ENCODE peak calls at places on chromosomes 12 and 14, in seven cellular contexts. U is HCT116, C is SK-N-SH, H is HepG2, M is H1, K is K562, W is GM12878. J is an unnamed sample.

GRCh38 chr12:48765753-48766162 is 23.1 kb downstream of the ADCY6 start:
- DNase-seq in K (no peak), C (no peak), M (no peak), W (no peak), H (no peak), U (no peak), J (no peak)

GRCh38 chr12:81950871-81951270 is 191.7 kb upstream of the PPFIA2 start:
- DNase-seq in M (no peak), U (no peak), K (no peak), W (no peak), H (no peak), C (no peak), J (no peak)

GRCh38 chr12:103854372-103854973 is 13.4 kb upstream of the NT5DC3 start:
- DNase-seq in M (no peak), W (no peak), U (no peak), K (no peak), H (no peak), C (no peak), J (no peak)

GRCh38 chr12:104137175-104137901 is 672 bp downstream of the NFYB start:
- DNase-seq in K (peak), W (peak), M (no peak), H (peak), C (peak), U (no peak), J (peak)

GRCh38 chr14:104157303-104157928 is 19.0 kb downstream of the KIF26A start:
- DNase-seq in H (peak), C (peak), U (no peak), K (peak), W (no peak), M (no peak), J (peak)

GRCh38 chr14:60722836-60723217 is 1.3 kb downstream of the SIX4 start:
- DNase-seq in M (no peak), W (no peak), U (no peak), H (no peak), K (peak), C (no peak), J (no peak)

GRCh38 chr14:93028724-93029076 is 87.0 kb downstream of the ITPK1 start:
- DNase-seq in K (no peak), H (no peak), C (no peak), M (no peak), U (no peak), W (no peak), J (no peak)

GRCh38 chr12:63862187-63863107 is 17.9 kb downstream of the SRGAP1 start:
- DNase-seq in M (no peak), H (peak), W (no peak), C (no peak), U (peak), K (no peak), J (peak)

GRCh38 chr14:102873546-102874061 is 48.9 kb upstream of the AMN start:
- DNase-seq in K (no peak), H (peak), C (no peak), U (no peak), M (no peak), W (no peak), J (no peak)

GRCh38 chr12:14111230-14111865 is 129.9 kb upstream of the GRIN2B start:
- DNase-seq in U (peak), W (peak), C (peak), H (peak), K (no peak), M (no peak), J (peak)

GRCh38 chr12:19402743-19403400 is 36.4 kb upstream of the AEBP2 start:
- DNase-seq in M (no peak), U (no peak), H (peak), W (no peak), K (no peak), C (no peak), J (no peak)
- TF ChIP-seq JUND in M (no peak), U (no peak), H (no peak), W (no peak), K (no peak), C (no peak), J (no peak)

DNA sequence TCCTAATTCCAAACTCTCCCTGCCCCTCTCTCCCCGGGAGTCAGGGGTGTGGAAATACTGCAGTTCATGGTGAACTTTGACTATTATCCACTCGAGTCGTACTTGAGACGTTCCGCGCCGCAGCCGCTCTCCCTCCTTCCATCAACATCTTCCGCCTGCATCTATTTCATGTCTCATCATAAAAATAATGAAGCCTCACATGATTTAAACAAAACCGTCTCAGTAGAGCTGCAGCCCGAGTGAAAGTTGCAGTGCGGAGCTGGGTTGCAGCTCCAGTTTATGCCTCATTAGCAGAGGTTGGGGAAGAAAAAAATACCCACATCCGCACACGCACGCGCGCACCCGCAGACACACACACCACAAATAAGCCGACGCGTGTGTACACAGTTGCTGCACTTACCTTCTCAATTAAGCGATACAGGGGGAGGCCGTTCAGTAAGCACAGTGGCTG is 271 bp downstream of the LMO3 start:
- DNase-seq in C (peak), M (no peak), W (no peak), U (no peak), H (peak), K (no peak), J (no peak)
- TF ChIP-seq JUND in C (no peak), M (no peak), W (no peak), U (no peak), H (no peak), K (no peak), J (no peak)

GRCh38 chr12:116693259-116694227 is 44.3 kb downstream of the SPRING1 start:
- DNase-seq in C (peak), W (no peak), M (no peak), U (no peak), K (peak), H (peak), J (no peak)
- TF ChIP-seq JUND in C (no peak), W (no peak), M (no peak), U (no peak), K (no peak), H (no peak), J (no peak)

GRCh38 chr12:65657635-65658034 is 166.6 kb upstream of the HMGA2 start:
- DNase-seq in H (no peak), W (no peak), U (no peak), M (no peak), C (no peak), K (no peak), J (no peak)

GRCh38 chr12:65658360-65658759 is 165.9 kb upstream of the HMGA2 start:
- DNase-seq in H (no peak), C (no peak), U (no peak), W (no peak), M (no peak), K (no peak), J (no peak)

GRCh38 chr12:65655074-65655493 is 169.2 kb upstream of the HMGA2 start:
- DNase-seq in W (no peak), H (no peak), C (no peak), U (no peak), K (peak), M (no peak), J (no peak)

GRCh38 chr12:65656156-65656885 is 168.0 kb upstream of the HMGA2 start:
- DNase-seq in K (no peak), C (no peak), H (no peak), U (no peak), M (no peak), W (no peak), J (no peak)

DNA sequence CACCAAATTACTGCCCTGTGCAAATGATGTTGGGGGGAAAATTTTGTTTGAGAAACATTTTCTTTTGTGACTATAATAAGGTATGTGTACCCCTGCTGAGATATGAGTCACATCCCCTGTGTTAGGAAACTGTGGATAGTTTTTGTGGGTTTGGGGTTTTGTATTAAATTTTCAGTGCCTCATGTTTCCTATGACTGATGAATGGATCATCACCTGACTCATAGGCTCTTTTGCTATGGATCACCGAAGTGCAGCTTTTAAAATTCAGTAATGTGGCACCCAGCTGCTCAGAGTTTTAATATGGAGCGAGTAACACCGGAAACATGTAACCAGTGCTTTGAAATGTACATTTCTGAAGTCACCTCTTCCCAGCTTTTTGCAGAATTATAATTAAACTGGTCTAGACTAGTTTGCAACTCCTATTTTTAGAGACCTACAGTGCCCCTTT is 167.4 kb upstream of the HMGA2 start:
- DNase-seq in M (no peak), H (no peak), C (no peak), K (peak), W (no peak), U (peak), J (no peak)
- TF ChIP-seq JUND in M (no peak), H (no peak), C (peak), K (peak), W (no peak), U (peak), J (no peak)

GRCh38 chr12:78531831-78532230 is 332.7 kb upstream of the SYT1 start:
- DNase-seq in U (no peak), W (no peak), K (no peak), C (no peak), M (no peak), H (no peak), J (no peak)

GRCh38 chr12:78534311-78534710 is 330.3 kb upstream of the SYT1 start:
- DNase-seq in W (no peak), M (no peak), K (no peak), C (no peak), H (no peak), U (no peak), J (no peak)

DNA sequence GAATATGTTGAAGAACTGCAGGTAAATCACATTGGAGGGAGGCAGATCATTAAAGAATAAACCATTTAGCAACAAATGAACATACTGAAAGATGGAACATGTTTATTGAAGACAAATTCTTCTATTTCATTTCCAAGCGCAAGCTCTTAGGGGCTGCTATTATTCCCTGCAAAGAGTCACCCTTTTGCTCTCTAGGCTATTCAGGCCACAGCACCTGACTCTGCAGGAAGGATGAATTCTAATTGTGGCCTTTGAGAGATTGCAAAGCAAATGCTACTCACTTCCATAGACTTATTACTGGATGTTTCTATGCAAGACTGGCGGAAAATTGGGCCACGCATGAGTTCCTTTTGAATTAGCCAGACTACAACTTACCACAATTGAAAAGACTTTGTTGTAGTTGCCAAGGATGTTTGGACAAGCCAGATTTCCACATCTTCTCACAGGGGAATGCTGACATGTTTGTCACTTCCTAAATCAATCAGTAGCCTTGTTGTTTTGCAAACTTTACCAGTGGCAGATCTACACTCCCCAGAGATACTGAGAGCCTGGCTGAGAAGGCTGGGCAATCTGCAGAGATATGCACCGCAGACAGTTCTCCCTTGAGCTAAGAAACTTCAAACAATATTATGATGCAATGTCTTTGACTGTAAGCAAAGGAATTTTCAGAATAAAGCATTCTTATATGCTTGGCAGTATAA is 334.4 kb upstream of the SYT1 start:
- DNase-seq in W (no peak), K (no peak), U (no peak), C (no peak), H (no peak), M (no peak), J (no peak)
- TF ChIP-seq JUND in W (no peak), K (no peak), U (no peak), C (no peak), H (no peak), M (no peak), J (no peak)

GRCh38 chr14:36974985-36975384 is 197.4 kb downstream of the SLC25A21 start:
- DNase-seq in C (no peak), U (no peak), M (no peak), W (no peak), K (no peak), H (no peak), J (no peak)

GRCh38 chr14:36973806-36974442 is 198.5 kb downstream of the SLC25A21 start:
- DNase-seq in H (no peak), U (no peak), K (no peak), M (no peak), C (no peak), W (no peak), J (no peak)

GRCh38 chr14:36975834-36976233 is 196.6 kb downstream of the SLC25A21 start:
- DNase-seq in M (no peak), U (no peak), W (no peak), C (no peak), K (no peak), H (peak), J (peak)

GRCh38 chr14:36979863-36980262 is 192.5 kb downstream of the SLC25A21 start:
- DNase-seq in U (no peak), K (no peak), W (no peak), H (no peak), C (no peak), M (no peak), J (no peak)

DNA sequence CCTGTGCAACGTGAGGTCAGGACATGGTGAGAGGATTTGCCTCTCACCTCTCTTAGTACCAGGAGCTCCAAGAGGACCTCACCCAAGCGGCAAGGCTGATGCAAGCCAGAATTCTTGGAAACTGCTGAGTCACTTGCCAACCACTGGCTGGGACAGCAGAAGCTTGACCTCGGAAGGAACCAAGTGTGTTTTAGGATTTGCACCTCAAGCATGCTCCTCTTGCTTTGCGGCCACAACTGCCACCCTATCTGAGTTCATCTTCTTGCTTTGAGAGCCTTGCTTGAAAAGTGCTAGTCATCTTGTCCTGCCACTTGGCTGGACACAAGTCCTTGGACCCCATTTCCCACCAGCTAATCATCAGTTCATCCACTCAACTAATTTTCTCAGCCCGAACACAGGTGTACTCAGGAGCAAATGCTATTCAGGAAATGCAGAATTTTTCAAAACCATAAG is 195.8 kb downstream of the SLC25A21 start:
- DNase-seq in W (no peak), C (no peak), H (peak), M (no peak), U (no peak), K (peak), J (peak)
- TF ChIP-seq JUND in W (no peak), C (no peak), H (no peak), M (no peak), U (no peak), K (peak), J (no peak)

GRCh38 chr14:76768671-76769500 is 7.6 kb downstream of the VASH1 start:
- DNase-seq in C (no peak), H (no peak), K (no peak), W (no peak), U (no peak), M (no peak), J (no peak)
- TF ChIP-seq JUND in C (no peak), H (no peak), K (no peak), W (no peak), U (no peak), M (no peak), J (no peak)

DNA sequence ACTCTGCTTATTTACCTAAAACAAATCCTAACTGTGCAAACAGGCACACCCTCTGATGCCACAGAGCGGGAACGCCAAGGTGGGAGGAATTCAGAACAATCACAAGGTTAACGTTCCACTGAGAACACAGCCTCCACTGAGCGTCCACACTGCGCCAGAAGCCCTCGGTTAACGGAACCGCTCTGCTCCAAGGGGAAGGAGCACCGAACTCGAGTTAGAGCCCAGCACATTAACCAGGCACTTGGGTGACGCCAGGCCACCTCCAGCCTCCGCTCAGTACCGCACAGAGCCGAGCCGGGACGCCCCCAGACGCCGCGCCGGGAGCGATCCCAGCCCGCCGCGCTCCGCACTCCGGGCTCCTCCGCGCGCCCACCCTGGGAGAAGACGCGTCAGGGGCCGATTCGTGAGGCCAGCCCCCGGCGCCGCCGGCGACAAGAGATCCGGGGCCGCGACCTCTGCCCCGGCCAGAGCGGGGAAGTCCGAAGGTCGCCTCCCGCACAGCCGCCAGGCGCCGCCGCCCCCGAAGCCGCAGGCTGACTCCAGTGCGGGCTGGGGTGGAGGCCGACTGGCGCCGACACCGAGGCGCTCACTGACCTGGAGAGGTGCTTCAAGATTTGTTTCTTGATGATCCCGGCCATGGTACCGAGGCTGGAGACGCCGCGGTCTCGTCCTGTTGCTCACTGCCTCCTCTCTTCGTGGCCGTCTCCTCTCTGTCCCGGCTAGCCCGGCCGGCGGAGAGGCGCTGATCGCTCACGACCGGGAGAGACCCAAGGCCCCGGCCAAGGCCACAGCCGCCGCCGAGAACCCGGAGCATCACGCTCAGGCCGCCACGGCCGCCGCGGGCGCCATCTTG is 450 bp downstream of the BLTP3B start:
- DNase-seq in W (no peak), C (peak), K (peak), M (no peak), H (peak), U (no peak), J (peak)
- TF ChIP-seq JUND in W (no peak), C (no peak), K (peak), M (no peak), H (no peak), U (no peak), J (no peak)